ENCODE peak calls at places on chromosomes 6 and 20, in four cellular contexts. G, N, E and Z are unnamed samples.

GRCh38 chr20:10249048-10249770 is 30.6 kb downstream of the SNAP25 start:
- DNase-seq in G (no peak), N (peak; percentile 71), E (no peak), Z (no peak)

GRCh38 chr6:14058735-14059134 is 58.8 kb upstream of the CD83 start:
- DNase-seq in G (no peak), N (no peak), E (no peak), Z (no peak)

GRCh38 chr6:142796571-142796970 is 148.4 kb downstream of the HIVEP2 start:
- DNase-seq in G (no peak), N (no peak), E (no peak), Z (peak; percentile 49)

GRCh38 chr6:120005292-120005976 is 655.9 kb upstream of the MAN1A1 start:
- DNase-seq in G (no peak), N (no peak), E (no peak), Z (no peak)

GRCh38 chr6:71404145-71404966 is 115.7 kb downstream of the OGFRL1 start:
- DNase-seq in G (no peak), N (no peak), E (no peak), Z (peak; percentile 88)

GRCh38 chr20:48823960-48824497 is 3.8 kb downstream of the PREX1 start:
- DNase-seq in G (no peak), N (no peak), E (no peak), Z (peak; percentile 64)

GRCh38 chr6:32189742-32190053 is 304 bp downstream of the PBX2 start:
- DNase-seq in G (no peak), N (no peak), E (no peak), Z (no peak)

GRCh38 chr20:33096921-33097320 is 17.5 kb downstream of the BPIFB4 start:
- DNase-seq in G (no peak), N (no peak), E (no peak), Z (peak; percentile 42)

GRCh38 chr6:133891814-133892443 is 3.0 kb downstream of the TCF21 start:
- DNase-seq in G (no peak), N (no peak), E (no peak), Z (no peak)

GRCh38 chr20:17678295-17678694 is 3.7 kb downstream of the RRBP1 start:
- DNase-seq in G (no peak), N (no peak), E (no peak), Z (no peak)

GRCh38 chr6:26097268-26097875 is 10.1 kb downstream of the HFE start:
- DNase-seq in G (no peak), N (peak; percentile 88), E (no peak), Z (peak; percentile 83)

GRCh38 chr6:36697481-36697903 is at the start of gene RAB44:
- DNase-seq in G (peak; percentile 45), N (peak; percentile 36), E (no peak), Z (no peak)

GRCh38 chr6:161417712-161418457 is 144.0 kb upstream of the AGPAT4 start:
- DNase-seq in G (peak; percentile 69), N (peak; percentile 75), E (peak; percentile 42), Z (no peak)

GRCh38 chr6:16251706-16252105 is 13.3 kb downstream of the GMPR start:
- DNase-seq in G (no peak), N (no peak), E (no peak), Z (no peak)

GRCh38 chr6:157368359-157369049 is 12.5 kb upstream of the ZDHHC14 start:
- DNase-seq in G (no peak), N (no peak), E (no peak), Z (no peak)

GRCh38 chr20:58048096-58048702 is 180.3 kb downstream of the ANKRD60 start:
- DNase-seq in G (no peak), N (peak; percentile 86), E (no peak), Z (peak; percentile 80)

GRCh38 chr20:44384423-44385027 is 29.0 kb downstream of the HNF4A start:
- DNase-seq in G (peak; percentile 85), N (peak; percentile 94), E (peak; percentile 83), Z (peak; percentile 68)

GRCh38 chr6:164152611-164153010 is 738.1 kb downstream of the QKI start:
- DNase-seq in G (no peak), N (no peak), E (no peak), Z (no peak)

GRCh38 chr6:49772296-49772695 is 14.8 kb downstream of the PGK2 start:
- DNase-seq in G (no peak), N (no peak), E (no peak), Z (no peak)

GRCh38 chr20:52242237-52243230 is 51.0 kb upstream of the ZFP64 start:
- DNase-seq in G (no peak), N (no peak), E (no peak), Z (peak; percentile 33)

GRCh38 chr6:34947561-34947960 is 58.5 kb downstream of the ANKS1A start:
- DNase-seq in G (no peak), N (no peak), E (no peak), Z (no peak)

GRCh38 chr20:23245553-23246128 is 105.0 kb upstream of the NXT1 start:
- DNase-seq in G (peak; percentile 68), N (peak; percentile 89), E (peak; percentile 70), Z (peak; percentile 65)

GRCh38 chr20:571754-572331 is 28.3 kb upstream of the CSNK2A1 start:
- DNase-seq in G (peak; percentile 87), N (peak; percentile 84), E (peak; percentile 90), Z (peak; percentile 25)

GRCh38 chr20:56628873-56629463 is at the start of gene TFAP2C:
- DNase-seq in G (peak; percentile 64), N (peak; percentile 91), E (peak; percentile 74), Z (peak; percentile 91)

GRCh38 chr6:107599043-107599442 is 109.1 kb downstream of the SOBP start:
- DNase-seq in G (no peak), N (peak; percentile 7), E (no peak), Z (no peak)

GRCh38 chr6:146915671-146916127 is 288.5 kb upstream of the STXBP5 start:
- DNase-seq in G (no peak), N (no peak), E (no peak), Z (no peak)

GRCh38 chr6:107493158-107494057 is 3.5 kb downstream of the SOBP start:
- DNase-seq in G (peak; percentile 61), N (no peak), E (no peak), Z (peak; percentile 77)

GRCh38 chr6:25058387-25058786 is 122.6 kb upstream of the RIPOR2 start:
- DNase-seq in G (no peak), N (no peak), E (no peak), Z (no peak)

GRCh38 chr20:34874094-34874654 is 1.5 kb upstream of the GGT7 start:
- DNase-seq in G (peak; percentile 82), N (peak; percentile 94), E (peak; percentile 53), Z (peak; percentile 88)

GRCh38 chr6:144285798-144286502 is 815 bp downstream of the UTRN start:
- DNase-seq in G (peak; percentile 84), N (peak; percentile 80), E (peak; percentile 85), Z (peak; percentile 57)

GRCh38 chr6:21971540-21971939 is 325.3 kb downstream of the PRL start:
- DNase-seq in G (no peak), N (no peak), E (no peak), Z (peak; percentile 21)
- H3K27ac ChIP-seq in G (no peak overlapping the region), N (peak overlapping the region; percentile 1), E (no peak overlapping the region), Z (peak overlapping the region; percentile 59)

GRCh38 chr20:41087325-41087685 is 50.0 kb upstream of the PLCG1 start:
- DNase-seq in G (no peak), N (no peak), E (no peak), Z (no peak)

GRCh38 chr20:41086402-41087324 is 50.7 kb upstream of the PLCG1 start:
- DNase-seq in G (no peak), N (no peak), E (no peak), Z (peak; percentile 30)

GRCh38 chr20:41087777-41088176 is 49.6 kb upstream of the PLCG1 start:
- DNase-seq in G (no peak), N (no peak), E (no peak), Z (no peak)

GRCh38 chr20:41091926-41092325 is 45.4 kb upstream of the PLCG1 start:
- DNase-seq in G (no peak), N (no peak), E (no peak), Z (no peak)

GRCh38 chr20:41089555-41089954 is 47.8 kb upstream of the PLCG1 start:
- DNase-seq in G (no peak), N (no peak), E (no peak), Z (no peak)
- TF ChIP-seq CTCF in G (no peak), N (peak; percentile 45), E (no peak), Z (no peak)

GRCh38 chr6:151075943-151076555 is 163.7 kb upstream of the AKAP12 start:
- DNase-seq in G (no peak), N (peak; percentile 19), E (no peak), Z (no peak)

GRCh38 chr6:151078655-151079054 is 161.1 kb upstream of the AKAP12 start:
- DNase-seq in G (no peak), N (peak; percentile 35), E (no peak), Z (no peak)

GRCh38 chr6:151075005-151075404 is 164.8 kb upstream of the AKAP12 start:
- DNase-seq in G (no peak), N (no peak), E (no peak), Z (no peak)

GRCh38 chr6:151071295-151071694 is 168.5 kb upstream of the AKAP12 start:
- DNase-seq in G (no peak), N (no peak), E (no peak), Z (peak; percentile 84)

GRCh38 chr6:151075527-151075926 is 164.2 kb upstream of the AKAP12 start:
- DNase-seq in G (no peak), N (no peak), E (no peak), Z (no peak)
- H3K27ac ChIP-seq in G (no peak overlapping the region), N (no peak overlapping the region), E (no peak overlapping the region), Z (no peak overlapping the region)

GRCh38 chr6:1498491-1499113 is 109.2 kb downstream of the FOXF2 start:
- DNase-seq in G (no peak), N (no peak), E (no peak), Z (no peak)
- TF ChIP-seq CTCF in G (no peak), N (peak; percentile 56), E (no peak), Z (no peak)

GRCh38 chr6:44237813-44238433 is 9.0 kb upstream of the HSP90AB1 start:
- DNase-seq in G (peak; percentile 92), N (peak; percentile 90), E (peak; percentile 87), Z (peak; percentile 73)
- H3K27ac ChIP-seq in G (peak overlapping the region; percentile 96), N (no peak overlapping the region), E (peak overlapping the region; percentile 91), Z (no peak overlapping the region)